ENCODE peak calls at places on chromosomes 2 and 18, in six cellular contexts. Z is body of pancreas, D is prostate gland, K is heart left ventricle, Y is thyroid gland, U is uterus. T is an unnamed sample.

GRCh38 chr2:40072442-40073232 is 293.6 kb upstream of the THUMPD2 start:
- DNase-seq in Z (no peak), D (no peak), K (no peak), Y (no peak), U (no peak), T (no peak)

GRCh38 chr2:162838141-162838500 is 446 bp downstream of the KCNH7 start:
- DNase-seq in Z (no peak), D (no peak), K (no peak), Y (no peak), U (no peak), T (no peak)

GRCh38 chr2:60505240-60505639 is 48.2 kb downstream of the BCL11A start:
- DNase-seq in Z (no peak), D (peak), K (no peak), Y (no peak), U (no peak), T (no peak)

GRCh38 chr2:200962821-200963128 is 685 bp downstream of the ORC2 start:
- DNase-seq in Z (no peak), D (no peak), K (no peak), Y (no peak), U (no peak), T (no peak)

GRCh38 chr2:197878792-197879191 is 74.4 kb downstream of the PLCL1 start:
- DNase-seq in Z (no peak), D (peak), K (no peak), Y (no peak), U (no peak), T (no peak)

GRCh38 chr18:46333371-46334199 is 229.4 kb downstream of the HAUS1 start:
- DNase-seq in Z (peak), D (peak), K (peak), Y (peak), U (no peak), T (no peak)

GRCh38 chr2:20144196-20144595 is 80.7 kb downstream of the SDC1 start:
- DNase-seq in Z (no peak), D (no peak), K (no peak), Y (no peak), U (no peak), T (no peak)

GRCh38 chr18:8657873-8658521 is 47.4 kb upstream of the MTCL1 start:
- DNase-seq in Z (peak), D (no peak), K (no peak), Y (peak), U (no peak), T (peak)

GRCh38 chr2:45585267-45585861 is 25.7 kb downstream of the SRBD1 start:
- DNase-seq in Z (peak), D (no peak), K (no peak), Y (no peak), U (no peak), T (no peak)

GRCh38 chr2:128834203-128834602 is 515.5 kb upstream of the HS6ST1 start:
- DNase-seq in Z (peak), D (no peak), K (no peak), Y (no peak), U (no peak), T (no peak)

GRCh38 chr2:130840506-130840905 is 3.8 kb downstream of the ARHGEF4 start:
- DNase-seq in Z (no peak), D (no peak), K (peak), Y (no peak), U (no peak), T (no peak)

GRCh38 chr2:217127744-217128143 is 267.9 kb upstream of the TNP1 start:
- DNase-seq in Z (no peak), D (no peak), K (no peak), Y (no peak), U (no peak), T (no peak)

GRCh38 chr2:181715033-181715630 is 34.8 kb upstream of the NEUROD1 start:
- DNase-seq in Z (peak), D (peak), K (no peak), Y (peak), U (peak), T (peak)

GRCh38 chr2:108129636-108130035 is 110.1 kb upstream of the SULT1C3 start:
- DNase-seq in Z (no peak), D (no peak), K (no peak), Y (no peak), U (no peak), T (no peak)

GRCh38 chr2:125566422-125566821 is 1089.5 kb upstream of the GYPC start:
- DNase-seq in Z (no peak), D (no peak), K (no peak), Y (no peak), U (no peak), T (no peak)

GRCh38 chr2:179671314-179671713 is 190.1 kb downstream of the ZNF385B start:
- DNase-seq in Z (no peak), D (no peak), K (no peak), Y (no peak), U (no peak), T (no peak)

GRCh38 chr18:33647365-33647764 is 69.3 kb downstream of the ASXL3 start:
- DNase-seq in Z (no peak), D (no peak), K (no peak), Y (no peak), U (no peak), T (no peak)

GRCh38 chr18:55778731-55779460 is 190.9 kb upstream of the TCF4 start:
- DNase-seq in Z (no peak), D (no peak), K (no peak), Y (no peak), U (no peak), T (no peak)

GRCh38 chr18:59249186-59249774 is 24.0 kb downstream of the RAX start:
- DNase-seq in Z (peak), D (peak), K (no peak), Y (peak), U (peak), T (no peak)

GRCh38 chr2:25098056-25098455 is 56.2 kb downstream of the EFR3B start:
- DNase-seq in Z (no peak), D (no peak), K (no peak), Y (peak), U (no peak), T (no peak)

GRCh38 chr2:98917031-98917459 is 19.0 kb downstream of the CRACDL start:
- DNase-seq in Z (no peak), D (no peak), K (no peak), Y (no peak), U (no peak), T (no peak)

GRCh38 chr2:100446696-100447095 is 23.6 kb upstream of the NMS start:
- DNase-seq in Z (no peak), D (no peak), K (no peak), Y (no peak), U (no peak), T (no peak)

GRCh38 chr2:28471701-28472236 is 24.1 kb upstream of the PLB1 start:
- DNase-seq in Z (no peak), D (no peak), K (no peak), Y (no peak), U (no peak), T (no peak)

GRCh38 chr18:69895081-69896047 is 52.3 kb downstream of the CD226 start:
- DNase-seq in Z (no peak), D (no peak), K (peak), Y (no peak), U (no peak), T (no peak)

GRCh38 chr2:136767030-136767429 is 1.7 kb downstream of the THSD7B start:
- DNase-seq in Z (no peak), D (no peak), K (no peak), Y (no peak), U (no peak), T (no peak)

GRCh38 chr18:41906528-41907256 is 48.3 kb upstream of the PIK3C3 start:
- DNase-seq in Z (no peak), D (no peak), K (no peak), Y (no peak), U (no peak), T (no peak)

GRCh38 chr2:36780231-36780808 is 83.8 kb downstream of the VIT start:
- DNase-seq in Z (no peak), D (peak), K (no peak), Y (no peak), U (no peak), T (no peak)

GRCh38 chr2:36781907-36782635 is 85.6 kb downstream of the VIT start:
- DNase-seq in Z (no peak), D (no peak), K (no peak), Y (no peak), U (no peak), T (no peak)

GRCh38 chr2:36777788-36778187 is 81.3 kb downstream of the VIT start:
- DNase-seq in Z (no peak), D (no peak), K (no peak), Y (no peak), U (no peak), T (no peak)

GRCh38 chr2:36777272-36777671 is 80.8 kb downstream of the VIT start:
- DNase-seq in Z (no peak), D (no peak), K (no peak), Y (no peak), U (no peak), T (no peak)

GRCh38 chr2:36779462-36779861 is 83.0 kb downstream of the VIT start:
- DNase-seq in Z (no peak), D (no peak), K (no peak), Y (no peak), U (no peak), T (no peak)
- H3K4me3 ChIP-seq in Z (no peak), D (no peak), K (no peak), Y (no peak), U (no peak), T (no peak)

DNA sequence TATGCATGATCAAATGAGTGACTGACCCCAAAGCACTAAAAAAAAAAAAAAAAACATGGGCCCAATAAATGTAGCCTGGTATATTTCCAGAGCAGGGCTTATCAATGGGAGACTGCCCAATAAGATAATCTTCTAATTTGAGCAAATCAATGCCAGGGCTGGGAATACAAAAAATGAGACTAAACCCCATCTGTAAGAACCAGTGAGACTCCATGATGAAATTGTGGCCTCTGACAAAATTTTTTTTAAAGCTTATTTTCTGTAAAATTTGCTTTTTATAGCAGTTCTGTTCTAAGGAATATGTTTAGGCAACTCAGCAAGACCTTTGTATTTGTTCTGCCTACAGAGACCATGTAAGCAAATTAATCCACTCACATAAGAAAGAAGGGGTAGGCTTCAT is 186.8 kb upstream of the CCDC150 start:
- DNase-seq in Z (no peak), D (no peak), K (no peak), Y (no peak), U (no peak), T (no peak)
- TF ChIP-seq POLR2A in Z (no peak), D (no peak), K (no peak), Y (no peak), U (no peak), T (no peak)

GRCh38 chr2:1823187-1824169 is 79.2 kb upstream of the PXDN start:
- DNase-seq in Z (no peak), D (no peak), K (no peak), Y (no peak), U (no peak), T (no peak)
- H3K4me3 ChIP-seq in Z (no peak), D (no peak), K (no peak), Y (no peak), U (no peak), T (no peak)

GRCh38 chr2:173963817-173964564 is 1.2 kb downstream of the SP3 start:
- DNase-seq in Z (peak), D (peak), K (peak), Y (peak), U (peak), T (peak)

GRCh38 chr2:173963323-173963816 is 1.8 kb downstream of the SP3 start:
- DNase-seq in Z (no peak), D (no peak), K (no peak), Y (peak), U (peak), T (no peak)

GRCh38 chr2:173966274-173967098 is 1.3 kb upstream of the SP3 start:
- DNase-seq in Z (no peak), D (no peak), K (no peak), Y (no peak), U (no peak), T (no peak)

GRCh38 chr2:173965372-173966025 is at the start of gene SP3:
- DNase-seq in Z (peak), D (peak), K (peak), Y (peak), U (peak), T (peak)

DNA sequence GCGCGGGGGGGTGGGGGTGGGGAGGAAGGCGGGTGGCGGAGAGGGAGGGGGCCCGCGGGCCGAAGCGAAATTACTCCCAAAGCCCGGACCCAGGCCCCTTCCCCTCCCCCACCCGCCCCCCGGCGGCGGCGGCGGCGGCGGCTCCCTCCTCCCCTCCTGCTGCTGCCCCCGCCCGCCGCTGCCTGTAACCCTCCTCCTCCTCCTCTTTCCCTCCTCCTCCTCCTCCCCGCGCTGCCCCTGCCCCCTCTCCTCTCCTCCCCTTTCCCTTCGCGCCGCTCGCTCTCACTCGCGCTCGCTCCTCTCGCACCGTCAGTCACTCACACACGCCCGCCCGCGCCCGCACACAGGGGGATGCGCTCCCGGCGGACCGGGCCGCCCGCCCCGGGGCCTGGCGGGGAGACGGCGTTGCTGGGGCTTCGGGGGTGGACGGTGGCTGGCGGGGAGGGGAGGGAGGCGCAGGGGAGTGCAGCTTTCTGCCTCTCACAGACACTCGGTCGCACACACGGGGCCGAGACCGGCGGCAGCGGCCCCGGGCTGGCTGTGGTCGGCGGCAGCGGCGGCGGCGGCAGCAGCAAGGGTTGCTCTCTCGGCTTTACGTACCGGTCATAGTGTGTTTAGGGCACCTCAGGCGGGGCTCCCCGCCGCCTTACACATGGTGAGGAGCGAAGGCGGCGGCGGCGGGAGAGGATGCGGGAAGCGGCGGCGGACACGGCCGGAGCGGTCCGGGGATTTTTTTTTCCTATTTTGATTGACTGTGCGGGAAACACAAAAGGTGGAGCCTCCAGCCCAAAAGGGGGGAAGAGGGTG is 405 bp downstream of the SP3 start:
- DNase-seq in Z (peak), D (peak), K (peak), Y (peak), U (peak), T (peak)
- TF ChIP-seq POLR2A in Z (peak), D (peak), K (no peak), Y (no peak), U (no peak), T (peak)

GRCh38 chr2:84807063-84807485 is 73.8 kb downstream of the TRABD2A start:
- DNase-seq in Z (peak), D (peak), K (no peak), Y (no peak), U (no peak), T (peak)
- H3K4me3 ChIP-seq in Z (no peak), D (no peak), K (no peak), Y (no peak), U (no peak), T (no peak)